ENCODE peak calls at places on chromosomes 4 and X, in ten cellular contexts. R is uterus, X is psoas muscle, P is tibial artery, F is SK-N-SH, Z is mucosa of descending colon, U is epithelial cell of esophagus, B is kidney, D is colonic mucosa, W is stomach. H is an unnamed sample.

GRCh38 chr4:61517144-61517543 is 317.0 kb downstream of the ADGRL3 start:
- DNase-seq in W (no peak), U (no peak), F (no peak), D (peak; percentile 31), X (no peak), B (peak; percentile 59), P (no peak), Z (peak; percentile 66), R (no peak), H (no peak)

GRCh38 chrX:13761606-13762005 is 27.1 kb downstream of the OFD1 start:
- DNase-seq in P (no peak), F (peak; percentile 13), R (no peak), W (no peak), B (no peak), D (no peak), U (peak; percentile 11), X (no peak), Z (no peak), H (peak; percentile 37)

GRCh38 chr4:54819044-54819443 is 161.3 kb downstream of the KIT start:
- DNase-seq in Z (no peak), W (no peak), X (no peak), D (no peak), U (peak; percentile 54), F (no peak), B (no peak), R (no peak), P (no peak), H (no peak)

GRCh38 chr4:87697272-87697671 is 47.2 kb downstream of the DMP1 start:
- DNase-seq in P (no peak), U (no peak), B (no peak), X (no peak), R (no peak), F (no peak), D (no peak), Z (no peak), W (no peak), H (no peak)

GRCh38 chr4:10704050-10704810 is 19.7 kb upstream of the CLNK start:
- DNase-seq in F (no peak), Z (no peak), R (no peak), X (no peak), U (no peak), D (no peak), P (no peak), W (no peak), B (no peak), H (no peak)

GRCh38 chrX:134148293-134148692 is 88.7 kb upstream of the CCDC160 start:
- DNase-seq in D (no peak), X (no peak), B (no peak), F (no peak), R (no peak), Z (no peak), W (no peak), P (no peak), U (no peak), H (peak; percentile 2)

GRCh38 chr4:122195718-122196117 is 43.6 kb downstream of the BLTP1 start:
- DNase-seq in Z (no peak), P (no peak), U (peak; percentile 2), R (no peak), X (no peak), F (no peak), D (no peak), B (no peak), W (no peak), H (no peak)

GRCh38 chr4:24754586-24754985 is 40.8 kb upstream of the SOD3 start:
- DNase-seq in D (no peak), X (no peak), U (peak; percentile 27), B (no peak), P (no peak), F (no peak), W (no peak), R (no peak), Z (no peak), H (no peak)

GRCh38 chr4:40197879-40198689 is 1.3 kb downstream of the RHOH start:
- DNase-seq in F (no peak), Z (no peak), R (no peak), W (no peak), U (no peak), X (no peak), D (no peak), P (no peak), B (no peak), H (no peak)

GRCh38 chr4:40200881-40201797 is 4.3 kb downstream of the RHOH start:
- DNase-seq in U (peak; percentile 31), Z (no peak), F (peak; percentile 32), W (no peak), R (no peak), D (no peak), B (no peak), X (no peak), P (no peak), H (peak; percentile 77)

GRCh38 chr4:40199179-40199670 is 2.4 kb downstream of the RHOH start:
- DNase-seq in R (no peak), P (no peak), X (no peak), Z (no peak), W (no peak), D (no peak), U (no peak), F (no peak), B (no peak), H (no peak)

GRCh38 chr4:40201898-40202297 is 5.1 kb downstream of the RHOH start:
- DNase-seq in B (no peak), Z (no peak), X (no peak), W (no peak), R (no peak), P (no peak), F (no peak), U (no peak), D (no peak), H (no peak)

DNA sequence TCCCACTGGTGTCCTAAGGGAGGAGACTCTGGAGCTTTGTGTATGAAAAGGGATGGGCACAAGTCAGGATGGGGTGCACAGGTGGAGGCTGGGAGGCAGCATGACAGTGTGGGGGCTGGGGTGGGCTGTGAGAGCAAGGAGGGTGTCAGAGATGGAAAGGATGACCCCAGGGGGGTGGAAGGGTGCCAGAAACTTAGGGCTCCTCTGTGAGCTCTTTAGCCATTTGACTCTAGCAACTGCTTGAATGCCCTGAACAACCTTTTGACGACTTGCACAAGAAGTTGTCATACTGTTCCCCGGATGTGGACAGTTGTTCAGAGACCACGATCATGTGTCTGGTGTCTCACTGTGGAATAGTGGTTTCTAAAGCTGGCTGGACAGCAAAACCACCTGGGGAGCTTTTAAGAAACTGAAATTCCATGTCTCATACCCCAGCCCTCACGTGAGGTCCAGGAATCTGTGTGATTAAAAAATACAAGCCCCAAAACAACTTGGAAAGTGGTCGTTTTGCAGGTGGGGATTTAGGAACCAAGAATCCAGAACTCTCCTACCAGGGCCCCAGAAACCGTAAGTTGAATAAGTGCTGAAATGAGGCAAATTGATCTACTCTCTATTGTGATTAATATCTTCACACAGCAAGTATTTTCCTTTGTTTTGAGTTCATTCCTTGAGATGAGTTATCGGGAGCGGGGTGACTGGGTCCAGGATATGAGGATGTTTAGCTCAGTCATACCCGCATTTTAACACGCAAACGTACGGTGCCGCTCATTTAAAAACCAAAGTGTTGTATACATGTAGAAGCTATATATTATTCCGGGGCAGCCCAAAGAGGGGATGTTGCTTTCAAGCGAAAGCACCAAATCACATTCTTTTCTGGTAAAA is 3.4 kb downstream of the RHOH start:
- DNase-seq in U (no peak), Z (peak; percentile 35), F (no peak), X (no peak), W (peak; percentile 43), B (peak; percentile 77), P (no peak), D (no peak), R (peak; percentile 28), H (peak; percentile 84)
- H3K4me3 ChIP-seq in U (no peak overlapping the region), Z (no peak overlapping the region), F (no peak overlapping the region), X (no peak overlapping the region), W (peak overlapping the region; percentile 11), B (no peak overlapping the region), P (no peak overlapping the region), D (peak overlapping the region; percentile 8), R (no peak overlapping the region), H (no peak overlapping the region)

GRCh38 chr4:138085956-138086355 is 156.2 kb downstream of the SLC7A11 start:
- DNase-seq in P (no peak), W (no peak), U (no peak), Z (no peak), F (no peak), R (no peak), B (no peak), X (no peak), D (no peak), H (no peak)

GRCh38 chr4:138090145-138090917 is 151.8 kb downstream of the SLC7A11 start:
- DNase-seq in X (no peak), R (peak; percentile 59), W (peak; percentile 50), Z (no peak), P (no peak), D (peak; percentile 71), U (peak; percentile 78), B (no peak), F (peak; percentile 78), H (peak; percentile 88)

GRCh38 chr4:138087181-138087714 is 154.9 kb downstream of the SLC7A11 start:
- DNase-seq in F (no peak), U (no peak), R (no peak), D (no peak), X (no peak), P (no peak), Z (no peak), W (no peak), B (no peak), H (no peak)

GRCh38 chr4:138088449-138089208 is 153.5 kb downstream of the SLC7A11 start:
- DNase-seq in P (no peak), W (no peak), Z (no peak), X (no peak), F (no peak), R (no peak), B (peak; percentile 71), D (no peak), U (no peak), H (no peak)

GRCh38 chr4:138086471-138086870 is 155.7 kb downstream of the SLC7A11 start:
- DNase-seq in Z (no peak), U (no peak), P (no peak), R (no peak), W (no peak), X (no peak), B (no peak), F (no peak), D (no peak), H (no peak)
- TF ChIP-seq CTCF in Z (no peak), U (no peak), P (no peak), R (no peak), W (no peak), X (no peak), B (no peak), F (no peak), D (no peak), H (no peak)

GRCh38 chr4:48813984-48814383 is 16.9 kb upstream of the OCIAD1 start:
- DNase-seq in U (no peak), R (no peak), Z (no peak), D (no peak), F (no peak), P (no peak), X (no peak), B (no peak), W (no peak), H (no peak)
- H3K4me3 ChIP-seq in U (no peak overlapping the region), R (no peak overlapping the region), Z (no peak overlapping the region), D (no peak overlapping the region), F (no peak overlapping the region), P (no peak overlapping the region), X (no peak overlapping the region), B (no peak overlapping the region), W (no peak overlapping the region), H (no peak overlapping the region)

DNA sequence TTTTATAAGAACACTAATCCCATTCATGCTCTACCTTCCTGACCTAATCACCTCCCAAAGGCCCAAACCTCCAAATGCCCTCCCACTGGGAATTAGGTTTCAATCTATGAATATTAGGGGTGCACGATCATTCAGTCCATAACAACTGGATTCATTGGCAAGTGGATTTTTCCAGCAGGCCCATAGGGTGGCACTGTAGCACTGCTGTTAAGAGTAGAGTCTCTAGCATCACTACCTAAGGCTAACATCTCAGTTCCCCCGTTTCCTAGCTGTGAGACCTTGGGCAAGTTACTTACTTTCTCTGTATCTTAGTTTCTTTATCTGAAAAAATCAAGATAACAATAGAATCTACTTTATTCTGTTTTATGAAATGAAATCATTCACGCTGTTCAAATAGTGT is 315.8 kb downstream of the STIM2 start:
- DNase-seq in U (peak; percentile 43), D (peak; percentile 30), W (no peak), X (no peak), B (no peak), Z (peak; percentile 26), P (no peak), F (peak; percentile 1), R (no peak), H (peak; percentile 6)
- TF ChIP-seq CTCF in U (peak; percentile 48), D (peak; percentile 31), W (peak; percentile 11), X (no peak), B (peak; percentile 29), Z (peak; percentile 10), P (no peak), F (peak; percentile 42), R (no peak), H (no peak)